ENCODE peak calls at places on chromosome 15, in nine cellular contexts. G is caudate nucleus; W is lower leg skin; H is posterior cingulate gyrus; Y is H54; R is HCEC 1CT; N is K562; B is astrocyte; C is effector memory CD8-positive, alpha-beta T cell. Q is an unnamed sample.

GRCh38 chr15:89776274-89777072 is at the start of gene MESP2:
- DNase-seq in R (peak; percentile 82), G (peak; percentile 32), H (peak; percentile 64), Y (no peak), B (peak; percentile 47), C (peak; percentile 28), N (peak; percentile 89), W (peak; percentile 96), Q (peak; percentile 18)

GRCh38 chr15:92391640-92392039 is 2.0 kb upstream of the ST8SIA2 start:
- DNase-seq in H (no peak), Y (no peak), W (no peak), C (no peak), N (peak; percentile 36), B (peak; percentile 28), G (no peak), R (no peak), Q (no peak)

GRCh38 chr15:68380456-68380855 is 51.5 kb downstream of the ITGA11 start:
- DNase-seq in R (no peak), N (no peak), G (no peak), B (no peak), W (peak; percentile 60), H (no peak), C (no peak), Y (no peak), Q (no peak)

GRCh38 chr15:57234156-57234555 is 142.1 kb upstream of the CGNL1 start:
- DNase-seq in R (no peak), B (no peak), G (no peak), H (no peak), C (no peak), W (no peak), Y (no peak), N (no peak), Q (no peak)

GRCh38 chr15:101441706-101442105 is 47.8 kb downstream of the PCSK6 start:
- DNase-seq in N (no peak), R (no peak), C (no peak), G (no peak), W (peak; percentile 63), Y (no peak), B (no peak), H (no peak), Q (no peak)

GRCh38 chr15:72116680-72117447 is 1.1 kb downstream of the MYO9A start:
- DNase-seq in W (peak; percentile 90), N (peak; percentile 44), R (peak; percentile 27), H (no peak), G (peak; percentile 7), B (peak; percentile 29), Y (no peak), C (no peak), Q (no peak)

GRCh38 chr15:48962662-48963523 is 826 bp downstream of the SHC4 start:
- DNase-seq in C (no peak), H (peak; percentile 25), W (peak; percentile 85), Y (no peak), G (no peak), R (peak; percentile 46), B (no peak), N (no peak), Q (no peak)

GRCh38 chr15:37375529-37375928 is 275.2 kb upstream of the MEIS2 start:
- DNase-seq in H (no peak), G (no peak), N (no peak), R (no peak), B (no peak), Y (no peak), W (no peak), C (no peak), Q (no peak)

GRCh38 chr15:42704492-42704926 is 32.4 kb downstream of the CDAN1 start:
- DNase-seq in C (peak; percentile 53), Y (peak; percentile 50), G (peak; percentile 10), B (peak; percentile 46), W (peak; percentile 85), H (no peak), R (peak; percentile 52), N (peak; percentile 82), Q (peak; percentile 41)

GRCh38 chr15:73983773-73984172 is 8.3 kb downstream of the STOML1 start:
- DNase-seq in H (no peak), Y (no peak), G (no peak), B (no peak), C (no peak), N (no peak), R (no peak), W (peak; percentile 83), Q (no peak)

GRCh38 chr15:29043731-29044485 is 158.1 kb downstream of the APBA2 start:
- DNase-seq in C (no peak), W (peak; percentile 13), B (peak; percentile 90), G (no peak), H (no peak), N (no peak), R (no peak), Y (no peak), Q (no peak)

GRCh38 chr15:83248151-83248851 is 36.2 kb downstream of the BNC1 start:
- DNase-seq in B (peak; percentile 38), Y (no peak), H (no peak), W (no peak), N (peak; percentile 69), R (peak; percentile 50), G (no peak), C (peak; percentile 19), Q (no peak)

GRCh38 chr15:77347197-77347596 is 72.7 kb downstream of the PEAK1 start:
- DNase-seq in Y (no peak), C (no peak), B (peak; percentile 11), G (no peak), R (no peak), W (no peak), H (no peak), N (no peak), Q (no peak)

GRCh38 chr15:39934415-39935044 is 615 bp downstream of the EIF2AK4 start:
- DNase-seq in N (peak; percentile 32), G (no peak), R (no peak), W (no peak), B (peak; percentile 23), H (no peak), C (no peak), Y (no peak), Q (no peak)

Q was measured in CD8-positive, alpha-beta memory T cell.